ENCODE peak calls at places on chromosomes 5 and 9, in nine cellular contexts. C, P, T, Q, R, M, J, F and G are unnamed samples. For H3K9me3, the result is how much of the 10 kb centered on the place peaks cover.

GRCh38 chr5:82150562-82150961 is 127.6 kb downstream of the RPS23 start:
- DNase-seq in C (no peak), P (no peak), T (no peak), Q (no peak), R (no peak), M (no peak), J (no peak), F (no peak), G (no peak)

GRCh38 chr9:34124103-34124502 is 2.4 kb downstream of the DCAF12 start:
- DNase-seq in C (no peak), P (peak), T (no peak), Q (no peak), R (no peak), M (no peak), J (no peak), F (no peak), G (no peak)

GRCh38 chr9:133168432-133168831 is 4.7 kb upstream of the GBGT1 start:
- DNase-seq in C (no peak), P (no peak), T (no peak), Q (no peak), R (no peak), M (no peak), J (no peak), F (no peak), G (no peak)

GRCh38 chr9:11319477-11320060 is 706.8 kb upstream of the PTPRD start:
- DNase-seq in C (peak), P (no peak), T (no peak), Q (no peak), R (no peak), M (no peak), J (no peak), F (no peak), G (no peak)

GRCh38 chr9:131656356-131657030 is 83.4 kb downstream of the RAPGEF1 start:
- DNase-seq in C (peak), P (peak), T (no peak), Q (peak), R (no peak), M (no peak), J (peak), F (peak), G (no peak)

GRCh38 chr5:129904102-129904666 is at the start of gene CHSY3:
- DNase-seq in C (peak), P (peak), T (peak), Q (peak), R (peak), M (peak), J (peak), F (peak), G (no peak)

GRCh38 chr9:16530669-16531461 is 339.6 kb downstream of the BNC2 start:
- DNase-seq in C (no peak), P (peak), T (no peak), Q (peak), R (no peak), M (peak), J (no peak), F (no peak), G (no peak)

GRCh38 chr5:72921886-72922285 is 34.0 kb upstream of the FCHO2 start:
- DNase-seq in C (no peak), P (no peak), T (no peak), Q (no peak), R (no peak), M (no peak), J (no peak), F (no peak), G (no peak)

GRCh38 chr5:126503602-126504104 is 80.4 kb downstream of the GRAMD2B start:
- DNase-seq in C (peak), P (peak), T (no peak), Q (no peak), R (no peak), M (no peak), J (peak), F (no peak), G (no peak)

GRCh38 chr9:77846957-77847574 is 184.5 kb downstream of the GNAQ start:
- DNase-seq in C (peak), P (no peak), T (no peak), Q (no peak), R (no peak), M (no peak), J (no peak), F (no peak), G (peak)

GRCh38 chr9:110892689-110893088 is 145.6 kb downstream of the LPAR1 start:
- DNase-seq in C (no peak), P (no peak), T (no peak), Q (no peak), R (no peak), M (no peak), J (no peak), F (no peak), G (peak)

GRCh38 chr5:80125962-80126480 is 90.9 kb downstream of the THBS4 start:
- DNase-seq in C (no peak), P (no peak), T (no peak), Q (no peak), R (no peak), M (no peak), J (no peak), F (no peak), G (no peak)

GRCh38 chr5:115165790-115166189 is 3.9 kb downstream of the TRIM36 start:
- DNase-seq in C (no peak), P (no peak), T (no peak), Q (no peak), R (no peak), M (no peak), J (no peak), F (no peak), G (no peak)

GRCh38 chr9:70609542-70610286 is 195.3 kb upstream of the KLF9 start:
- DNase-seq in C (no peak), P (peak), T (no peak), Q (peak), R (no peak), M (no peak), J (no peak), F (no peak), G (no peak)

GRCh38 chr9:121353246-121353975 is 16.6 kb downstream of the STOM start:
- DNase-seq in C (no peak), P (no peak), T (no peak), Q (no peak), R (no peak), M (no peak), J (no peak), F (no peak), G (no peak)

GRCh38 chr9:70411141-70411929 is 3.1 kb downstream of the KLF9 start:
- DNase-seq in C (peak), P (peak), T (no peak), Q (peak), R (no peak), M (no peak), J (peak), F (peak), G (no peak)

GRCh38 chr5:158991391-158991790 is 108.3 kb downstream of the EBF1 start:
- DNase-seq in C (no peak), P (no peak), T (no peak), Q (no peak), R (no peak), M (no peak), J (no peak), F (no peak), G (no peak)

GRCh38 chr9:14180077-14180941 is 133.6 kb downstream of the NFIB start:
- DNase-seq in C (no peak), P (peak), T (no peak), Q (peak), R (no peak), M (no peak), J (peak), F (peak), G (no peak)

GRCh38 chr5:153523831-153524230 is 33.4 kb downstream of the GRIA1 start:
- DNase-seq in C (peak), P (peak), T (no peak), Q (no peak), R (no peak), M (no peak), J (no peak), F (no peak), G (no peak)

GRCh38 chr9:98861881-98862501 is 54.5 kb downstream of the GALNT12 start:
- DNase-seq in C (no peak), P (peak), T (no peak), Q (no peak), R (no peak), M (no peak), J (no peak), F (no peak), G (no peak)

GRCh38 chr5:150322202-150322601 is 19.5 kb upstream of the ARSI start:
- DNase-seq in C (peak), P (no peak), T (no peak), Q (no peak), R (no peak), M (no peak), J (no peak), F (no peak), G (no peak)

GRCh38 chr9:133677126-133678010 is 41.2 kb downstream of the DBH start:
- DNase-seq in C (no peak), P (no peak), T (no peak), Q (no peak), R (no peak), M (peak), J (no peak), F (no peak), G (no peak)

GRCh38 chr5:57499262-57500050 is 16.8 kb upstream of the ACTBL2 start:
- DNase-seq in C (peak), P (no peak), T (no peak), Q (no peak), R (no peak), M (no peak), J (no peak), F (no peak), G (no peak)

GRCh38 chr9:2120926-2121689 is 106.0 kb downstream of the SMARCA2 start:
- DNase-seq in C (peak), P (no peak), T (no peak), Q (no peak), R (no peak), M (no peak), J (no peak), F (no peak), G (no peak)

DNA sequence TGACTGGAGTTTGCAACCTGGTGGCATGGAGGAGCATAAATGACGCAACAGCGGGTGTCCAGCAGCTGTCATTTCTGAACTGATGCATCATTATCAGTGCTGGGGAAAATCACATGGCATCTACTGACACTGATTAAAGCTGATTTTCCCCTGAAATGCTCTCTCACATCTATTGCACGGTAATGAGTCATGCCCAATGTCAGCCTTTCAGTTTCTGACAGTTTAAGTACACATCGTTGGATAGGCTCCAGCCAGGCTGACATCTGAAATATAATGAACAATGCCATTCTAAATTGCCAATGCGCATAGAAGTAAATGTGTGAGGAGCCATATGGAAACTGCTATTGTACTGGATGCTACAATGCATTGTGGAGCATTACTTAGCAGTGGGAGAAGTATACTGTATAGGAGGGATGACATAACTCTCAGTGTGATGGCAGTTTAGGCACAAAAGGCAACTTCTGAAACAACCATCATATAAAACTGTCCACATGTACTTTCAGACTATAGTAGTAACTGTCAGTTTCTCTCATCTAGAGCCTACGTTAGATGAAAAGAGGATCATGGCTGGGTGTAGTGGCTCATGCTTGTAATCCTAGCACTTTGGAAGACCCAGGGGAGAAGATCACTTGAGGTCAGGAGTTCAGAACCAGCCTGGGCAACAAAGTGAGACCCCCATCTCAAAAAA is 389.3 kb upstream of the DMAC1 start:
- DNase-seq in C (no peak), P (no peak), T (no peak), Q (no peak), R (no peak), M (no peak), J (no peak), F (no peak), G (no peak)
- TF ChIP-seq POLR2AphosphoS5 in C (no peak), P (no peak), T (no peak), Q (no peak), R (no peak), M (no peak), J (no peak), F (no peak), G (no peak)

GRCh38 chr5:2657151-2657550 is 94.3 kb downstream of the IRX2 start:
- DNase-seq in C (no peak), P (no peak), T (no peak), Q (no peak), R (no peak), M (no peak), J (no peak), F (no peak), G (no peak)

GRCh38 chr5:2659071-2659470 is 92.4 kb downstream of the IRX2 start:
- DNase-seq in C (no peak), P (no peak), T (no peak), Q (no peak), R (no peak), M (no peak), J (no peak), F (no peak), G (no peak)

GRCh38 chr5:2660305-2660704 is 91.2 kb downstream of the IRX2 start:
- DNase-seq in C (no peak), P (no peak), T (no peak), Q (no peak), R (no peak), M (no peak), J (no peak), F (no peak), G (no peak)

GRCh38 chr5:2656186-2656585 is 95.3 kb downstream of the IRX2 start:
- DNase-seq in C (no peak), P (no peak), T (no peak), Q (no peak), R (no peak), M (no peak), J (no peak), F (no peak), G (no peak)

GRCh38 chr5:2658421-2658820 is 93.1 kb downstream of the IRX2 start:
- DNase-seq in C (no peak), P (no peak), T (no peak), Q (no peak), R (no peak), M (no peak), J (no peak), F (no peak), G (no peak)
- H3K9me3 ChIP-seq in C (under half), P (under half), T (under half), Q (under half), R (under half), M (under half), J (under half), F (under half), G (under half)

GRCh38 chr5:17278931-17279330 is 61.5 kb downstream of the BASP1 start:
- DNase-seq in C (no peak), P (no peak), T (no peak), Q (no peak), R (no peak), M (no peak), J (no peak), F (no peak), G (no peak)
- TF ChIP-seq POLR2AphosphoS5 in C (no peak), P (no peak), T (no peak), Q (no peak), R (peak), M (no peak), J (no peak), F (no peak), G (no peak)

DNA sequence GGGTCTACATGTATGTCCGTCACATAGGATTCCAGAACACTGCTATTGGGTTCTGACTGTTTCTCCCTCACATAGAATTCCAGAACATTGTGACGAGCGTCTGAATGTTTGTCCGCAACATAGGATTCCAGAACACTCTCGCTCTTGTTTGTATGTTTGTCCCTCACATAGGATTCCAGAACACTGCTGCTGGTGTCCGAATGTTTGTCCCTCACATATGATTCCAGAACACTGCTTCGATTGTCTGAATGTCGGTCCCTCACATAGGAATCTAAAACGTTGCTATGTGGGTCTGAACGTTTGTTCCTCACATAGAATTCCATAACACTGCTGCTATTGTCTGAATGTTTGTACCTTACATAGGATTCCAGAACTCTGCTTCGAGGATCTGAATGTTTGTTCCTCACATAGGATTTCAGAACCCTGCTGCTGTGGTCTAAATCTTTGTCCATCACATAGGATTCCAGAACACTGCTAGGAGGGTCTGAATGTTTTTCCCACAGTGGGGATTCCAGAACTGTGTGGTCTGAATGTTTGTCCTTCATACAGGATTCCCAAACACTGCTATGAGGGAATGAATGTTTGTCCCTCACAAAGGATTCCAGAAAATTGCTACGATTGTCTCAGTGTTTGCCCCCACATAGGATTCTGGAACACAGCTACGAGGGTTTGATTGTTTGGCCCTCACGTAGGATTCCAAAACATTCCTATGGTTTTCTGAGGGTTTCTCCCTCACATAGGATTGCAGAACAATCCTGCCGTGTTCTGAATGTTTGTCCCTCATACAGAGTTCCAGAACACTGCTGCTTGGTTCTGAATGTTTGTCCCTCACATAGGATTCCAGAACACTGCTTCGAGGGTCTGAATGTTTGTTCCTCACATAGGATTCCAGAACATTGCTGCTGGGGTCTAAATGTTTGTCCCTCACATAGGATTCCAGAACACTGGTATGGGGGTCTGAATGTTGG is 220.5 kb downstream of the FOXD4L6 start:
- DNase-seq in C (no peak), P (no peak), T (no peak), Q (no peak), R (peak), M (no peak), J (no peak), F (no peak), G (no peak)
- H3K9me3 ChIP-seq in C (under half), P (half or more), T (half or more), Q (half or more), R (half or more), M (half or more), J (under half), F (half or more), G (under half)

GRCh38 chr5:149133795-149134777 is 7.2 kb upstream of the ABLIM3 start:
- DNase-seq in C (peak), P (no peak), T (no peak), Q (no peak), R (no peak), M (no peak), J (no peak), F (peak), G (no peak)
- TF ChIP-seq POLR2AphosphoS5 in C (peak), P (no peak), T (no peak), Q (no peak), R (no peak), M (peak), J (no peak), F (peak), G (no peak)

DNA sequence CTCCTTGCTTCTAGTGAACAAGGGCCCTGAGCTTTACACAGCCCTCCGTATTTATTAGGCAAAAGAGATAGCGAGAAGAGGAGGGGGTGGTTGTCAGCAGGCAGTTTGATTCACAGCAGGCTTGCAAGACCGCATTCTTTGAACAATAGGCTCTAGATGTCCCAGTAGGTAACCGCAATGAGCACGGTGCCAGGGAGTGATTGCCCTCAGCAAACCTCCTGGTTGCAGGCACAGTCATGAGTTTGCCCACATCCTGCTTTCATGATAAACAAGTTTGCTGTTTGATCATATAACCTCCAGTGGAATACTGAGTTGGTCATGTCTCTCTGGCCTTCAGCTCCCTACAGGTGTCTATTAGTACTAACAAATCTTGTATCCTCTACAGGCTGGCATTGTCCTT is 66.1 kb downstream of the CACNA1B start:
- DNase-seq in C (no peak), P (no peak), T (no peak), Q (no peak), R (no peak), M (no peak), J (no peak), F (no peak), G (no peak)
- H3K9me3 ChIP-seq in C (under half), P (under half), T (under half), Q (under half), R (half or more), M (under half), J (under half), F (under half), G (under half)